ENCODE peak calls at places on chromosomes 4 and X, in eight cellular contexts. G is prostate gland; Q is mucosa of descending colon; V is neural progenitor cell; P is OCI-LY7; C is CD4-positive, CD25-positive, alpha-beta regulatory T cell; B is A549; I is spleen. F is an unnamed sample.

GRCh38 chr4:4969298-4969697 is 50.0 kb downstream of the CYTL1 start:
- DNase-seq in Q (no peak), I (no peak), V (no peak), P (no peak), C (no peak), G (no peak), B (peak; percentile 50), F (no peak)

GRCh38 chrX:123013141-123013540 is 170.9 kb upstream of the GRIA3 start:
- DNase-seq in P (no peak), I (no peak), Q (no peak), B (no peak), G (no peak), C (no peak), V (no peak), F (no peak)

GRCh38 chr4:151459380-151459779 is 50.4 kb downstream of the FHIP1A start:
- DNase-seq in I (no peak), G (no peak), P (no peak), V (no peak), C (no peak), Q (no peak), B (no peak), F (no peak)

GRCh38 chr4:7701866-7702649 is 237.6 kb downstream of the AFAP1 start:
- DNase-seq in G (no peak), C (no peak), Q (no peak), P (no peak), B (no peak), V (no peak), I (no peak), F (no peak)

GRCh38 chr4:39636786-39637185 is 1.9 kb downstream of the SMIM14 start:
- DNase-seq in I (no peak), B (no peak), Q (no peak), P (no peak), C (no peak), G (no peak), V (no peak), F (no peak)

GRCh38 chrX:119784747-119785446 is 6.5 kb downstream of the RPL39 start:
- DNase-seq in I (peak; percentile 77), Q (no peak), P (peak; percentile 27), G (no peak), B (peak; percentile 51), C (peak; percentile 23), V (peak; percentile 24), F (peak; percentile 23)

GRCh38 chr4:15587649-15588048 is 67.5 kb downstream of the FBXL5 start:
- DNase-seq in I (no peak), G (no peak), Q (no peak), V (no peak), P (no peak), C (no peak), B (no peak), F (no peak)

GRCh38 chrX:17830211-17830610 is 30.9 kb downstream of the RAI2 start:
- DNase-seq in B (no peak), V (no peak), C (no peak), G (no peak), I (no peak), Q (no peak), P (no peak), F (no peak)

GRCh38 chr4:52868138-52868537 is 6.0 kb downstream of the RASL11B start:
- DNase-seq in C (no peak), V (peak; percentile 38), G (peak; percentile 55), P (no peak), Q (no peak), I (no peak), B (no peak), F (no peak)

GRCh38 chr4:174282836-174283506 is 496 bp downstream of the FBXO8 start:
- DNase-seq in C (peak; percentile 78), I (peak; percentile 93), P (peak; percentile 92), B (peak; percentile 94), G (peak; percentile 92), V (peak; percentile 90), Q (peak; percentile 80), F (peak; percentile 87)
- H3K4me1 ChIP-seq in C (peaks cover 19% of the 10 kb centered on the region), I (peaks cover 65% of the 10 kb centered on the region), P (peaks cover 19% of the 10 kb centered on the region), B (peaks cover 14% of the 10 kb centered on the region), G (no peaks in the 10 kb centered on the region), V (peaks cover 19% of the 10 kb centered on the region), Q (peaks cover 10% of the 10 kb centered on the region), F (peaks cover 25% of the 10 kb centered on the region)

DNA sequence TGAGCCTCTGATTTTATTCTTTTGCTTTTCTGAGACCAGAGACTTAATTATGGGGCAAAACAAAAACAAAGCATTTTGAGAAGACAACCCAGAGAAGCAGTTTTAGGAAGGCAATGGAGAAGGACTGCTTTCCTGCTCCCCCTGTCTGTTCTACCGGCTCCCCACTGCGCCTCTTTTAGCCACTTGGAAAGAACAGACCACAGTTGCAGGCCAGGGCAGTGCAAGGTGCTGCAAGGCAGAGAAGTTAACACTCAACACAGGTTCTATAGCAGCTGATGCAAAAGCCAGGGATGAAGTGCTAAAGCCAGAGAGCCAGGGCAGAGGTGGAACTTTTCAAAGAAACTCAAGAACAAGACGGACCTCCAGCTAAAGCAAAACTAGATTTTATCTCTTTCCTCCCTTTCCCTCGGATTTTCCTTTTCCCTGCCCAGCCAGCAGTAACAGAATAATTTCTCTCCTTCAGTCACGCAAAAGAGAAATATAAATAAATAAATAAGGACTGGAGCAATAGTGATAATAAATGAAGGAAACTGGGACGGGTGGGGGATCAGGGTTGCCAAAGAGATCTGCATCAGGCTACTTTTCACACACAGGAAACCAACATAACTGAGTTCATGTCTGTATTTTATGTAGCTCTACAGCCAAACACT is 10.4 kb downstream of the SH3RF1 start:
- DNase-seq in Q (no peak), P (no peak), B (no peak), V (peak; percentile 39), G (no peak), I (no peak), C (no peak), F (no peak)
- H3K4me1 ChIP-seq in Q (peaks cover 8% of the 10 kb centered on the region), P (no peaks in the 10 kb centered on the region), B (peaks cover 62% of the 10 kb centered on the region), V (peaks cover 45% of the 10 kb centered on the region), G (no peaks in the 10 kb centered on the region), I (peaks cover 13% of the 10 kb centered on the region), C (no peaks in the 10 kb centered on the region), F (no peaks in the 10 kb centered on the region)

GRCh38 chr4:962231-963208 is 10.8 kb downstream of the DGKQ start:
- DNase-seq in G (no peak), Q (peak; percentile 89), I (peak; percentile 75), C (no peak), B (no peak), V (no peak), P (peak; percentile 11), F (no peak)
- H3K4me1 ChIP-seq in G (no peaks in the 10 kb centered on the region), Q (peaks cover 6% of the 10 kb centered on the region), I (peaks cover 1% of the 10 kb centered on the region), C (no peaks in the 10 kb centered on the region), B (no peaks in the 10 kb centered on the region), V (no peaks in the 10 kb centered on the region), P (no peaks in the 10 kb centered on the region), F (no peaks in the 10 kb centered on the region)

DNA sequence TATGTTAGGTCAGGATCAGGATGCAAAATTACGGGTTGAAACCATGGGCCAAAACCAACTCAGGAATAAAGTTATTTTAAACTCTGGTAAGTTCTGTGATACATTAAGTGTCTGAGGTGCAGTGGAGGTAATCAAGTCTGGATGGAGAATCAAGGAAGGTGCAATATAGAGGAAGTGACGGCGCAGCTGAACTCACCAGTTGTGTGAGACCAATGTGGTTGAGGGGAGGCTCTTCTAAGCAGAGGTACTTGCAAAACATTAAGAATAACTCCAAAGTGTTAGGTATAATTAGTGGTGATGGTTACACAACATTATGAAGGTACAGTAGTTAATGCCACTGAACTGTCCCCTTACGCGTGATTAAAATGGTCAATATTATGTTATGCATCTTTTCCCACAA is 19.7 kb downstream of the GAB3 start:
- DNase-seq in I (no peak), C (no peak), Q (no peak), P (no peak), B (no peak), G (no peak), V (no peak), F (no peak)
- H3K4me1 ChIP-seq in I (peaks cover 86% of the 10 kb centered on the region), C (peaks cover 17% of the 10 kb centered on the region), Q (peaks cover 5% of the 10 kb centered on the region), P (no peaks in the 10 kb centered on the region), B (peaks cover 61% of the 10 kb centered on the region), G (no peaks in the 10 kb centered on the region), V (no peaks in the 10 kb centered on the region), F (peaks cover 39% of the 10 kb centered on the region)

GRCh38 chrX:47218280-47218919 is at the start of gene CDK16:
- DNase-seq in G (peak; percentile 55), P (peak; percentile 83), V (peak; percentile 89), I (peak; percentile 96), Q (peak; percentile 90), B (peak; percentile 86), C (peak; percentile 60), F (peak; percentile 94)
- H3K4me1 ChIP-seq in G (no peaks in the 10 kb centered on the region), P (peaks cover 26% of the 10 kb centered on the region), V (peaks cover 18% of the 10 kb centered on the region), I (peaks cover 32% of the 10 kb centered on the region), Q (peaks cover 4% of the 10 kb centered on the region), B (peaks cover 28% of the 10 kb centered on the region), C (peaks cover 26% of the 10 kb centered on the region), F (peaks cover 16% of the 10 kb centered on the region)

DNA sequence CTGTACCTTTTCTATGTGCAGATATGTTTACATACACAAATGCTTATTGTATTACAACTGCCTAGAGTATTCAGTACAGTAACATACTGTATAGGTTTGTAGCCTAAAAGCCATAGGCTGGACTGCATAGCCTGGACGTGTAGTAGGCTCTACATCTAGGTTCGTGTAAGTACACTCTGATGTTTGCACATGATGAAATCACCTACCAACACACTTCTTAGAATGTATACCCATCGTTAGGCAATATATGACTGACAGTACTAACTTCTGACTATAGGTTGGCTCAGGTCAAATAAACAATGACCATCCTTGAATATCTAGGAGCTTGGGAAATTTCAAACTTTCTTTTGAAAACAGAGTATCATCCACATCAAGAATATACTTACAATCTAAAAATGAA is 139.0 kb downstream of the CORIN start:
- DNase-seq in G (no peak), Q (no peak), I (no peak), V (no peak), B (no peak), P (no peak), C (no peak), F (no peak)
- H3K4me1 ChIP-seq in G (no peaks in the 10 kb centered on the region), Q (no peaks in the 10 kb centered on the region), I (no peaks in the 10 kb centered on the region), V (no peaks in the 10 kb centered on the region), B (no peaks in the 10 kb centered on the region), P (no peaks in the 10 kb centered on the region), C (no peaks in the 10 kb centered on the region), F (no peaks in the 10 kb centered on the region)

GRCh38 chr4:118760092-118760491 is 74.9 kb downstream of the METTL14 start:
- DNase-seq in P (peak; percentile 66), Q (no peak), I (no peak), C (no peak), G (no peak), B (no peak), V (no peak), F (no peak)
- H3K4me1 ChIP-seq in P (peaks cover 73% of the 10 kb centered on the region), Q (peaks cover 2% of the 10 kb centered on the region), I (peaks cover 14% of the 10 kb centered on the region), C (no peaks in the 10 kb centered on the region), G (peaks cover 4% of the 10 kb centered on the region), B (no peaks in the 10 kb centered on the region), V (no peaks in the 10 kb centered on the region), F (no peaks in the 10 kb centered on the region)

GRCh38 chr4:128600996-128601857 is 208.3 kb upstream of the JADE1 start:
- DNase-seq in C (no peak), P (no peak), G (peak; percentile 90), B (peak; percentile 94), V (no peak), I (no peak), Q (peak; percentile 57), F (no peak)
- H3K4me1 ChIP-seq in C (no peaks in the 10 kb centered on the region), P (no peaks in the 10 kb centered on the region), G (no peaks in the 10 kb centered on the region), B (peaks cover 81% of the 10 kb centered on the region), V (peaks cover 5% of the 10 kb centered on the region), I (no peaks in the 10 kb centered on the region), Q (peaks cover 7% of the 10 kb centered on the region), F (no peaks in the 10 kb centered on the region)

GRCh38 chr4:2588259-2588658 is 51.8 kb downstream of the FAM193A start:
- DNase-seq in V (no peak), Q (no peak), C (no peak), P (no peak), I (no peak), B (no peak), G (no peak), F (no peak)
- H3K4me1 ChIP-seq in V (peaks cover 29% of the 10 kb centered on the region), Q (peaks cover 4% of the 10 kb centered on the region), C (peaks cover 32% of the 10 kb centered on the region), P (no peaks in the 10 kb centered on the region), I (peaks cover 67% of the 10 kb centered on the region), B (peaks cover 7% of the 10 kb centered on the region), G (peaks cover 2% of the 10 kb centered on the region), F (peaks cover 23% of the 10 kb centered on the region)